ENCODE peak calls at places on chromosomes 5 and 9, in six cellular contexts. O, N, P, S, J and K are unnamed samples.

GRCh38 chr9:70534058-70534457 is 119.6 kb upstream of the KLF9 start:
- DNase-seq in O (no peak), N (no peak), P (no peak), S (no peak), J (no peak), K (no peak)

GRCh38 chr5:3320317-3320865 is 275.2 kb upstream of the IRX1 start:
- DNase-seq in O (no peak), N (no peak), P (no peak), S (no peak), J (peak), K (no peak)

GRCh38 chr9:105835721-105836120 is 141.4 kb downstream of the TMEM38B start:
- DNase-seq in O (peak), N (no peak), P (no peak), S (no peak), J (no peak), K (no peak)

GRCh38 chr9:94800424-94801117 is 74.1 kb downstream of the AOPEP start:
- DNase-seq in O (no peak), N (no peak), P (no peak), S (no peak), J (no peak), K (no peak)

GRCh38 chr5:59133801-59134261 is 551.0 kb downstream of the RAB3C start:
- DNase-seq in O (no peak), N (no peak), P (peak), S (peak), J (no peak), K (no peak)

GRCh38 chr5:14663734-14664269 is 716 bp upstream of the OTULIN start:
- DNase-seq in O (peak), N (no peak), P (peak), S (peak), J (no peak), K (no peak)

GRCh38 chr5:174590820-174591219 is 133.6 kb upstream of the MSX2 start:
- DNase-seq in O (no peak), N (no peak), P (no peak), S (no peak), J (no peak), K (no peak)

GRCh38 chr5:112642885-112643284 is 94.8 kb upstream of the APC start:
- DNase-seq in O (no peak), N (no peak), P (no peak), S (peak), J (no peak), K (no peak)

GRCh38 chr9:3855601-3856328 is 330.0 kb upstream of the RFX3 start:
- DNase-seq in O (no peak), N (no peak), P (no peak), S (no peak), J (no peak), K (no peak)

GRCh38 chr5:75617746-75618352 is 6.6 kb downstream of the ANKDD1B start:
- DNase-seq in O (no peak), N (no peak), P (peak), S (no peak), J (no peak), K (no peak)

GRCh38 chr5:98791928-98792580 is 18.6 kb downstream of the RGMB start:
- DNase-seq in O (no peak), N (no peak), P (no peak), S (no peak), J (no peak), K (no peak)

GRCh38 chr5:121384359-121384758 is 467.3 kb upstream of the FTMT start:
- DNase-seq in O (no peak), N (no peak), P (no peak), S (no peak), J (no peak), K (no peak)

GRCh38 chr5:74199005-74199404 is 441.5 kb downstream of the ENC1 start:
- DNase-seq in O (no peak), N (no peak), P (no peak), S (peak), J (no peak), K (no peak)

GRCh38 chr9:93183663-93184438 is at the start of gene WNK2:
- DNase-seq in O (peak), N (peak), P (peak), S (no peak), J (no peak), K (no peak)

GRCh38 chr5:109705596-109705995 is 15.9 kb downstream of the MAN2A1 start:
- DNase-seq in O (no peak), N (no peak), P (no peak), S (peak), J (no peak), K (no peak)

GRCh38 chr5:36777105-36777757 is 99.3 kb upstream of the NIPBL start:
- DNase-seq in O (peak), N (no peak), P (peak), S (peak), J (no peak), K (no peak)

GRCh38 chr9:93898502-93899426 is 56.4 kb downstream of the BARX1 start:
- DNase-seq in O (no peak), N (no peak), P (no peak), S (no peak), J (peak), K (no peak)

GRCh38 chr9:25913806-25914205 is 235.6 kb upstream of the TUSC1 start:
- DNase-seq in O (no peak), N (no peak), P (no peak), S (no peak), J (no peak), K (no peak)

GRCh38 chr5:150778517-150779396 is at the start of gene SMIM3:
- DNase-seq in O (peak), N (peak), P (peak), S (peak), J (peak), K (no peak)

GRCh38 chr9:133956520-133957076 is 35.5 kb downstream of the VAV2 start:
- DNase-seq in O (peak), N (no peak), P (peak), S (peak), J (no peak), K (no peak)

GRCh38 chr5:2740849-2741555 is 10.5 kb downstream of the IRX2 start:
- DNase-seq in O (no peak), N (no peak), P (no peak), S (no peak), J (no peak), K (no peak)

GRCh38 chr5:1746371-1747078 is 53.1 kb downstream of the MRPL36 start:
- DNase-seq in O (no peak), N (no peak), P (no peak), S (no peak), J (peak), K (no peak)

GRCh38 chr9:30677256-30677655 is 1707.2 kb upstream of the ACO1 start:
- DNase-seq in O (no peak), N (no peak), P (no peak), S (no peak), J (no peak), K (no peak)

GRCh38 chr9:8733096-8733954 is 933.7 kb upstream of the DMAC1 start:
- DNase-seq in O (peak), N (no peak), P (peak), S (peak), J (no peak), K (no peak)

GRCh38 chr5:178143246-178143645 is 10.4 kb downstream of the NHP2 start:
- DNase-seq in O (no peak), N (no peak), P (no peak), S (no peak), J (no peak), K (no peak)

GRCh38 chr9:112970939-112971338 is 41.1 kb downstream of the ZNF883 start:
- DNase-seq in O (no peak), N (no peak), P (no peak), S (no peak), J (no peak), K (no peak)

GRCh38 chr5:168798065-168799023 is 219.2 kb upstream of the PANK3 start:
- DNase-seq in O (no peak), N (no peak), P (no peak), S (no peak), J (no peak), K (no peak)

GRCh38 chr5:109299557-109299956 is 110.2 kb downstream of the PJA2 start:
- DNase-seq in O (no peak), N (no peak), P (no peak), S (peak), J (no peak), K (no peak)

GRCh38 chr5:43078956-43079355 is 38.8 kb upstream of the ANXA2R start:
- DNase-seq in O (no peak), N (no peak), P (peak), S (peak), J (no peak), K (no peak)

GRCh38 chr5:64680289-64680688 is 10.0 kb upstream of the SHISAL2B start:
- DNase-seq in O (peak), N (no peak), P (peak), S (peak), J (no peak), K (no peak)

GRCh38 chr9:108049026-108049591 is 559.5 kb upstream of the KLF4 start:
- DNase-seq in O (no peak), N (no peak), P (peak), S (peak), J (no peak), K (no peak)

GRCh38 chr5:79962580-79963222 is 28.4 kb downstream of the MTX3 start:
- DNase-seq in O (no peak), N (no peak), P (no peak), S (no peak), J (no peak), K (no peak)

GRCh38 chr5:108409781-108410180 is 27.9 kb upstream of the FBXL17 start:
- DNase-seq in O (no peak), N (no peak), P (no peak), S (no peak), J (no peak), K (no peak)

GRCh38 chr9:125525846-125526619 is 181.0 kb downstream of the MAPKAP1 start:
- DNase-seq in O (no peak), N (no peak), P (no peak), S (peak), J (no peak), K (no peak)

GRCh38 chr9:18889550-18889949 is 143.5 kb downstream of the SAXO1 start:
- DNase-seq in O (no peak), N (no peak), P (no peak), S (no peak), J (no peak), K (no peak)

GRCh38 chr5:43190755-43191603 is 1.0 kb upstream of the NIM1K start:
- DNase-seq in O (peak), N (no peak), P (peak), S (peak), J (no peak), K (no peak)

GRCh38 chr9:36961568-36962360 is 72.3 kb downstream of the PAX5 start:
- DNase-seq in O (no peak), N (no peak), P (no peak), S (peak), J (no peak), K (no peak)

GRCh38 chr9:115107701-115108100 is 10.3 kb downstream of the TNC start:
- DNase-seq in O (no peak), N (peak), P (no peak), S (no peak), J (no peak), K (no peak)

DNA sequence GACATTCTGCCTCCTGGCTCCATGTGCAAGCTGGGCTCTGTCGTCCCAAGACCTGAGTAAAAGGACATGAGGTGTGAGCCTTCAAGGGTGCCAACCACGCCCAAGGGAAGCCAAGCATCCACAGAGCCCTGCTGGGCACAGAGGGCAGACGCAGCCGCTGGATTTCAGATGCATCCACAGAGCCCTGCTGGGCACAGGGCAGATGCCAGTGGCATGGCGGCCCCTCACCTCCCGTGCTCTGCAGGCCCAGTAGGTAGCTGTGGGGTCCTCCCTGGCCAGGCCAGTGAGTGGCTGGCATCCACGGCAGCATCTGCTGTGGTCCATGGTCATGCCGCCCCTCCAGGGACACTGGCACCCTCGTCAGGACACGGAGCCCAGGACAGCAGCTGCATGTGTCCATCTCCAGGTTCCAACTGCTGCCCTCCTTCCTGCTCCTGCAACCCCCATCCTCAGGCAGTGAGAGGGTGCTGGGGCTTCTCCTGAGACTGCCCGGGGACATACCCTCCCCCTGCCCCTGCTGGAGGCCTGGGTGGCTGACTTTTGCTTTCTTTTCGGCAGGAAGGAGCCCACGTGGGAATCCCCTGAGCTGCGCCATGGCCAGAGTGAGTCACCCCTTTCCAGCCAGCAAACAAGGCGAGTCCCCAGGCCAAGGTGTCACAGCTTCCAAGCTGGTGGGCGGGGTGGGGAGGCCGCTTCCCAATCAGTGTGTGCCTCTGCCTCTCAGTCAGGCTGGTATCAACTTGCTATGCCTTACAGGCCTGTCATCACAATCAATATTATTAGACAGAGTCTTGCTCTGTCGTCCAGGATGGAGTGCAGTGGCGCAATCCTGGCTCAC is 4.0 kb upstream of the TRAF2 start:
- DNase-seq in O (no peak), N (peak), P (peak), S (peak), J (peak), K (no peak)
- TF ChIP-seq CTCF in O (no peak), N (no peak), P (no peak), S (peak), J (no peak), K (no peak)

GRCh38 chr5:141814064-141814982 is 63.9 kb downstream of the PCDH1 start:
- DNase-seq in O (peak), N (peak), P (peak), S (peak), J (no peak), K (peak)
- TF ChIP-seq CTCF in O (peak), N (no peak), P (peak), S (peak), J (no peak), K (no peak)

GRCh38 chr5:132489051-132489770 is 1.4 kb downstream of the IRF1 start:
- DNase-seq in O (no peak), N (peak), P (peak), S (no peak), J (peak), K (no peak)
- TF ChIP-seq CTCF in O (no peak), N (no peak), P (no peak), S (no peak), J (no peak), K (no peak)

GRCh38 chr5:33470544-33470943 is 29.8 kb downstream of the TARS1 start:
- DNase-seq in O (no peak), N (no peak), P (peak), S (peak), J (no peak), K (no peak)
- TF ChIP-seq CTCF in O (no peak), N (no peak), P (peak), S (peak), J (no peak), K (no peak)

DNA sequence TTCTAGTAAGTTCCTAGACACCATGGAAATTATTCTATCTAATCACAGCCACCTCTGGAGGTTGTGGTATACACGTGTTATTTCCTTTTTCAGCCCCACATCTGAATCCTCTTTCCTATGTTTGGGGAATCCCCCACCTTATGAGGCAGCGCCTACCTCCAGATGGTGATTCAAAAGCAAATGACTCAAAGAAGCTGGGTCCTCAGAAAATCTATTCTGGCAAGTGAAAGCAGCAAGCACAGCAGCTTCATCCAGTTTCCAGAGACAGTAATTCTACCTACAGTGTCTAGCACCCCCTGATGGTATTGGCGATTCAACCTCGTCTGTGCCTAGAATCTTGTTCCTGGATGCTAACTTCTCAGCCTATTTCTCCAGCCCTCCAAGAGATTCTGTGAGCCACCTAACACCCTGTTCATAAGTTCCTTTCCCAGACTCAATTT is 43.0 kb downstream of the STRBP start:
- DNase-seq in O (peak), N (no peak), P (peak), S (peak), J (no peak), K (no peak)
- TF ChIP-seq CTCF in O (no peak), N (no peak), P (peak), S (peak), J (no peak), K (no peak)

GRCh38 chr5:139685886-139686285 is 37.7 kb downstream of the CXXC5 start:
- DNase-seq in O (no peak), N (no peak), P (no peak), S (no peak), J (no peak), K (no peak)
- TF ChIP-seq CTCF in O (no peak), N (no peak), P (no peak), S (no peak), J (no peak), K (no peak)

DNA sequence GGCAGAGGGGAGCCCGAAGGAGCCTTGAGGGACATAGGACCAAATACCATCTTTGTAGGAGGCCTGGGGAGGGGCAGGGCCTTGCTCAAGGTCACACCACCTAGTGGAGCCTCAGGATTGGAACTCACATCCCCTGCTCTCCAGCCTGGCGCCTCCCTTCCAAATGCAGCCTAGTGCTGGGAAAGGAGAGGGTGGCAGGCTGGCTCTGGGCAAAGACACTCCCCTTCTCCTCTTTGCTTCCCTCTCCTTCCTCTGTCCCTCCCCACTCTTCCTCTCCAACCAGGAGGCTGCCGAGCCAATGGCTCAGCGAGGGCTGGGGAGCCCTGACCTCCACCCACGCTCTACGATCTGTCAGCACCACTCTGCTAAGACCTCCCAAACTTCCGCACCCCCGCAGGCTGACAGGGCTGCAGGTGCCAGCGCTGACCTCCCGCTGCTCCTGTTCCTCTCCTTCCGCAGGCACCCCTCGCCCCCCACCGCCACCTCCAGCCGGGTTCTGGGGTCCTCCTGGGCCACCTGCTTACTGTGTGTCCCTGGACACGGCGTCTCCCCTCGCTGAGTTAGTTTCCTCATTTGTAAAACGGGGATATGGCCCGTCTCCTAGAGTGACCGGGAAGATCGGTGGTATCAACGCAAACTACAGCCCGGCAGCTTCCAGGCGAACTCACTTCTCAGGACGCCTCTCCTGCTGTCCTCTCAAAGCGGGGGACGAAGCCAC is 52.9 kb downstream of the C9orf50 start:
- DNase-seq in O (no peak), N (peak), P (no peak), S (peak), J (no peak), K (no peak)
- TF ChIP-seq CTCF in O (no peak), N (no peak), P (no peak), S (no peak), J (no peak), K (no peak)

GRCh38 chr9:5265939-5266338 is 34.7 kb downstream of the INSL4 start:
- DNase-seq in O (no peak), N (no peak), P (no peak), S (no peak), J (no peak), K (no peak)

GRCh38 chr9:5269249-5269715 is 35.2 kb downstream of the RLN2 start:
- DNase-seq in O (no peak), N (no peak), P (peak), S (peak), J (no peak), K (no peak)

GRCh38 chr9:5264219-5264595 is 33.0 kb downstream of the INSL4 start:
- DNase-seq in O (no peak), N (no peak), P (no peak), S (no peak), J (no peak), K (no peak)

DNA sequence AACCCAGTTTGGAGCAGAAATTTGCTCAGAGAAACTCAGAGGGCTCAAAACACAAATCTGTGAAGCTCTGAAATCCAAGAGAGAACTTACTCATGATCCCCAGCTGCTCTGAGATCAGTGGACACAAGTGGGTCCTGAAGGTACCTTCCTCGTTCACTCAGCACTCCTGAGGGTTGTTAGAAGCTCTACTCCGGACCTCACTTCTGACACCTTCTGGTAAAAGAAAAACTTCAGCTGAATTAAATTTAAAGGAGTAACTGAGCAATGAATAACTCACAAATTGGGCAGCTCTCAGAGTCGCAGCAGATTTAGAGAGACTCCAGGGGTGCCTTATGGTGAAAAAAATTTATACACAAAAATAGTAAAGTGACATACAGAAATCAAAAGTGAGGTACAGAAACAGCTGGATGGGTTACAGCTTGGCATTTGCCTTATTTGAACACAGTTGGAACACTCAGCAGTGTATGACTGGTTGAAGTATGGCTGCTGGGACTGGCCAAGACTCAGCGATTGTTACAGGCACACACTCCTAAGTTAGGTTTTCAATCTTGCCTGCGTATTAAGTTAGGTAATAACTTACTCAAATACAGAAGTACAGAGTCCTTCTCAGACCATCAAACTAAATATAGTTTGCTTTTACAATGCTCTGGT is 32.5 kb downstream of the INSL4 start:
- DNase-seq in O (no peak), N (no peak), P (peak), S (peak), J (no peak), K (no peak)
- TF ChIP-seq CTCF in O (no peak), N (peak), P (peak), S (no peak), J (no peak), K (no peak)